ENCODE peak calls at places on chromosomes 12 and 14, in six cellular contexts. One of them, this sample, is unnamed.
A peak's percentile ranks its signal among the peaks of the same experiment; 100 is the strongest.

GRCh38 chr14:57863471-57863870 is 2.4 kb downstream of the SLC35F4 start:
- DNase-seq in vagina: no peak
- DNase-seq in HCT116: no peak
- DNase-seq in heart left ventricle: no peak
- DNase-seq in ovary: no peak
- DNase-seq in Peyer's patch: no peak
- DNase-seq in this sample: no peak

GRCh38 chr12:39095636-39096330 is 190.4 kb upstream of the CPNE8 start:
- DNase-seq in vagina: no peak
- DNase-seq in HCT116: no peak
- DNase-seq in heart left ventricle: no peak
- DNase-seq in ovary: no peak
- DNase-seq in Peyer's patch: no peak
- DNase-seq in this sample: no peak

GRCh38 chr12:31965090-31965489 is 5.9 kb downstream of the RESF1 start:
- DNase-seq in vagina: no peak
- DNase-seq in HCT116: no peak
- DNase-seq in heart left ventricle: no peak
- DNase-seq in ovary: no peak
- DNase-seq in Peyer's patch: no peak
- DNase-seq in this sample: no peak

GRCh38 chr14:105420976-105421674 is 1.5 kb downstream of the MTA1 start:
- DNase-seq in vagina: no peak
- DNase-seq in HCT116: no peak
- DNase-seq in heart left ventricle: no peak
- DNase-seq in ovary: no peak
- DNase-seq in Peyer's patch: no peak
- DNase-seq in this sample: no peak

GRCh38 chr12:48924617-48925217 is 575 bp downstream of the FKBP11 start:
- DNase-seq in vagina: no peak
- DNase-seq in HCT116: no peak
- DNase-seq in heart left ventricle: peak; percentile 32
- DNase-seq in ovary: peak; percentile 40
- DNase-seq in Peyer's patch: peak; percentile 77
- DNase-seq in this sample: no peak

GRCh38 chr14:95311752-95312151 is 8.0 kb downstream of the CLMN start:
- DNase-seq in vagina: no peak
- DNase-seq in HCT116: peak; percentile 22
- DNase-seq in heart left ventricle: no peak
- DNase-seq in ovary: no peak
- DNase-seq in Peyer's patch: no peak
- DNase-seq in this sample: peak; percentile 82

GRCh38 chr14:100056964-100057817 is 8.0 kb upstream of the EVL start:
- DNase-seq in vagina: no peak
- DNase-seq in HCT116: no peak
- DNase-seq in heart left ventricle: no peak
- DNase-seq in ovary: no peak
- DNase-seq in Peyer's patch: no peak
- DNase-seq in this sample: no peak

GRCh38 chr14:64636208-64636979 is 67.8 kb upstream of the PLEKHG3 start:
- DNase-seq in vagina: no peak
- DNase-seq in HCT116: peak; percentile 47
- DNase-seq in heart left ventricle: peak; percentile 73
- DNase-seq in ovary: peak; percentile 57
- DNase-seq in Peyer's patch: peak; percentile 52
- DNase-seq in this sample: no peak

GRCh38 chr12:66661357-66661756 is 17.5 kb downstream of the GRIP1 start:
- DNase-seq in vagina: no peak
- DNase-seq in HCT116: no peak
- DNase-seq in heart left ventricle: no peak
- DNase-seq in ovary: no peak
- DNase-seq in Peyer's patch: no peak
- DNase-seq in this sample: no peak

GRCh38 chr12:56029666-56030293 is 8.9 kb downstream of the IKZF4 start:
- DNase-seq in vagina: no peak
- DNase-seq in HCT116: no peak
- DNase-seq in heart left ventricle: no peak
- DNase-seq in ovary: peak; percentile 44
- DNase-seq in Peyer's patch: no peak
- DNase-seq in this sample: peak; percentile 33

GRCh38 chr12:46814143-46814542 is 11.7 kb downstream of the SLC38A4 start:
- DNase-seq in vagina: no peak
- DNase-seq in HCT116: no peak
- DNase-seq in heart left ventricle: no peak
- DNase-seq in ovary: no peak
- DNase-seq in Peyer's patch: no peak
- DNase-seq in this sample: no peak

GRCh38 chr12:109273354-109273753 is 35.7 kb downstream of the FOXN4 start:
- DNase-seq in vagina: no peak
- DNase-seq in HCT116: no peak
- DNase-seq in heart left ventricle: no peak
- DNase-seq in ovary: no peak
- DNase-seq in Peyer's patch: no peak
- DNase-seq in this sample: no peak

GRCh38 chr14:92513966-92514843 is 624 bp downstream of the RIN3 start:
- DNase-seq in vagina: no peak
- DNase-seq in HCT116: no peak
- DNase-seq in heart left ventricle: no peak
- DNase-seq in ovary: peak; percentile 26
- DNase-seq in Peyer's patch: no peak
- DNase-seq in this sample: no peak

GRCh38 chr12:632102-632696 is 31.0 kb downstream of the NINJ2 start:
- DNase-seq in vagina: no peak
- DNase-seq in HCT116: no peak
- DNase-seq in heart left ventricle: no peak
- DNase-seq in ovary: no peak
- DNase-seq in Peyer's patch: no peak
- DNase-seq in this sample: peak; percentile 80

GRCh38 chr14:102210421-102211042 is 70.8 kb downstream of the WDR20 start:
- DNase-seq in vagina: no peak
- DNase-seq in HCT116: no peak
- DNase-seq in heart left ventricle: no peak
- DNase-seq in ovary: no peak
- DNase-seq in Peyer's patch: no peak
- DNase-seq in this sample: no peak

GRCh38 chr12:59398164-59398563 is 197.7 kb upstream of the SLC16A7 start:
- DNase-seq in vagina: no peak
- DNase-seq in HCT116: no peak
- DNase-seq in heart left ventricle: no peak
- DNase-seq in ovary: no peak
- DNase-seq in Peyer's patch: no peak
- DNase-seq in this sample: no peak

GRCh38 chr12:51941011-51941561 is 10.4 kb upstream of the ACVR1B start:
- DNase-seq in vagina: peak; percentile 42
- DNase-seq in HCT116: no peak
- DNase-seq in heart left ventricle: no peak
- DNase-seq in ovary: no peak
- DNase-seq in Peyer's patch: no peak
- DNase-seq in this sample: no peak

GRCh38 chr12:14910090-14910915 is 24.6 kb upstream of the MGP start:
- DNase-seq in vagina: no peak
- DNase-seq in HCT116: peak; percentile 55
- DNase-seq in heart left ventricle: no peak
- DNase-seq in ovary: no peak
- DNase-seq in Peyer's patch: no peak
- DNase-seq in this sample: peak; percentile 10

DNA sequence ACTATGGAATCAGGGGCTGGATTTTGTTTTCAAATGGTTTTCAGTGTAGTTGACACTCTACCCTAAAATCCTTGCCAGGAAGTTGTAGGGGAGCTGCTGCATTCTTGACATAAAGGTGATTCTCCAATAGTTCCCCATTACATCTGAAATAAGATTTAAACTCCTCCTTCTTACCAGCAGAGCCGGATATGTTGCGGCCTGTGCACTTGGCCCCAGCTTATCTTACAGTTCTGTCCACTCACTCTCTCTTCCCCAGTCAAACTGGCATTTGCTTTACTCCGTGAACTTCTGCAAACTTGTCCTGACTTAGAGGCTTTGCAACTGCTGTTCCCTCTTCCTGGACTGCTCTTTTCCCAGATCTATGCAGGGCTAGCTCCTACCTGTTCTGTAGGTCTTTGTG is 929.5 kb downstream of the VRK1 start:
- DNase-seq in vagina: no peak
- DNase-seq in HCT116: no peak
- DNase-seq in heart left ventricle: no peak
- DNase-seq in ovary: no peak
- DNase-seq in Peyer's patch: no peak
- DNase-seq in this sample: no peak
- TF ChIP-seq POLR2A in vagina: no peak
- TF ChIP-seq POLR2A in HCT116: no peak
- TF ChIP-seq POLR2A in heart left ventricle: no peak
- TF ChIP-seq POLR2A in ovary: no peak
- TF ChIP-seq POLR2A in Peyer's patch: no peak
- TF ChIP-seq POLR2A in this sample: no peak

DNA sequence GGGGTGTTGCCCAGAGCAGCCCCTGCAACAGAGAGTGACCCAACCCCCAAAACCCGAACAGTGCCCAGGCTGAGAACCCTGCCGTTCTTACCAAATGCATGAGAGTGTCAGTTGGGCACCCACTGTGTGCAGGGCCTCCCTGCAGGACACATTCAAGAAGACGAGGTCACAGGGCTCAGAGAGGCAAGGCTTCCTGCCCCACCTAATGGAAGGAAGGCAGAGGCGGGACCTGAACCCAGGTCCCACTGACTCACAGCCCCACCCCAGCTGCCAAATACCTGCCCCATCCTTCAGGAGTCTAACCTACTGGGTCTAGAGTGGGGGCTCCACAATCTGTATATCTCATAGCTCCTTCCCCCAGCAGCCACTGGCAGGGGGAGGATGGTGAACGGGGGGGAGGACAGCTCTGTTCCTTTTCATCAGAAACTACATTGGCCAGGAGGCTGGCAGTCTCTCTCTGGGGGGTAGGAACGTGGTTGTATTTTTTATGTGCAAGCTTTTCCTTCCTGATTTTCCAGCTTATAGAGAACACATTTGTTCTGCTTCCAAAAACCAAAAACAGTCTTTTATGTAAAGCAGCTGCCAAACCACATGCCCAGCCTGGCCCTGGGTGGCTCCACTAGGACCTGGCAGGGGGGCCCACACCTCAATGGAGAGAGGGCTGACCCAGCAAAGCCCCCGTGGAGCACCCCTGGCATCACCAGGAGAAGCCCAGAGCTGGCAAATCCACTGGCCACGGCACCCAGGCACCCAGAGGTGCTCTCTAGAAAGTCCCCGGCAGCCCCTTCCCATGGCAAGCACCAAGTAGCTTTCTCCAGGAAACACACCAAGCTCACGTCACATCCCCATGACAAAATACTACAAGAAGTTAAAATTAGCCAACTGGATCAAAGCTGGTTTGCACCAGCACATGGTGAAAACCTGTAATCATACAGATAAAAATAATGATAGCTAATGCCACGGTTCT is 17.0 kb downstream of the NCOR2 start:
- DNase-seq in vagina: no peak
- DNase-seq in HCT116: no peak
- DNase-seq in heart left ventricle: no peak
- DNase-seq in ovary: no peak
- DNase-seq in Peyer's patch: no peak
- DNase-seq in this sample: no peak
- TF ChIP-seq POLR2A in vagina: no peak
- TF ChIP-seq POLR2A in HCT116: no peak
- TF ChIP-seq POLR2A in heart left ventricle: no peak
- TF ChIP-seq POLR2A in ovary: no peak
- TF ChIP-seq POLR2A in Peyer's patch: no peak
- TF ChIP-seq POLR2A in this sample: no peak

GRCh38 chr14:91418387-91419043 is 895 bp upstream of the CCDC88C start:
- DNase-seq in vagina: no peak
- DNase-seq in HCT116: peak; percentile 42
- DNase-seq in heart left ventricle: peak; percentile 73
- DNase-seq in ovary: peak; percentile 29
- DNase-seq in Peyer's patch: peak; percentile 87
- DNase-seq in this sample: peak; percentile 68

GRCh38 chr14:91415794-91416743 is 1.6 kb downstream of the CCDC88C start:
- DNase-seq in vagina: no peak
- DNase-seq in HCT116: no peak
- DNase-seq in heart left ventricle: no peak
- DNase-seq in ovary: no peak
- DNase-seq in Peyer's patch: peak; percentile 86
- DNase-seq in this sample: no peak

GRCh38 chr14:91417134-91417982 is at the start of gene CCDC88C:
- DNase-seq in vagina: no peak
- DNase-seq in HCT116: peak; percentile 22
- DNase-seq in heart left ventricle: peak; percentile 65
- DNase-seq in ovary: no peak
- DNase-seq in Peyer's patch: peak; percentile 80
- DNase-seq in this sample: no peak

GRCh38 chr14:91417983-91418386 is 365 bp upstream of the CCDC88C start:
- DNase-seq in vagina: no peak
- DNase-seq in HCT116: peak; percentile 32
- DNase-seq in heart left ventricle: no peak
- DNase-seq in ovary: no peak
- DNase-seq in Peyer's patch: peak; percentile 57
- DNase-seq in this sample: no peak

DNA sequence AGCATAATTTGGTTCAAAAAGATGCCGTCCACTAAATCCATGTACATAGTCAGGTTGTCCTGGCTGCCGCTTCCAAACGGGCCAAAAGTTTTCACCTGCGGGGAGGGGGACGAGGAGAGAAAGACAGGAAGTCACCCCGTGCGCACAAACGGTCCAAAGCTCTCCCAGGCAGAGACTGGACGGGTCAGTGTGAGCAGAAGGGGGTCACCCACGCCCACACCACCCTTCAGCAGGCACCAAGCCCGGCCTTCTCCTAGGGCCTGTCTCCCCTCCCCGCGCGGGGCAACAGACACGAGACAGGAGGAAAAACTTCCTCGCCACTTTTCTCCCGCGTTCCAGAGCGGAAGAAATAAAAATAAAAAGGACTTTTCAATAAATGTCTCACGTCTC is 881 bp downstream of the CCDC88C start:
- DNase-seq in vagina: no peak
- DNase-seq in HCT116: no peak
- DNase-seq in heart left ventricle: peak; percentile 30
- DNase-seq in ovary: no peak
- DNase-seq in Peyer's patch: peak; percentile 55
- DNase-seq in this sample: no peak
- TF ChIP-seq POLR2A in vagina: no peak
- TF ChIP-seq POLR2A in HCT116: no peak
- TF ChIP-seq POLR2A in heart left ventricle: no peak
- TF ChIP-seq POLR2A in ovary: no peak
- TF ChIP-seq POLR2A in Peyer's patch: no peak
- TF ChIP-seq POLR2A in this sample: no peak

GRCh38 chr14:68547305-68548193 is 245.3 kb downstream of the ZFP36L1 start:
- DNase-seq in vagina: peak; percentile 99
- DNase-seq in HCT116: peak; percentile 85
- DNase-seq in heart left ventricle: peak; percentile 56
- DNase-seq in ovary: peak; percentile 75
- DNase-seq in Peyer's patch: no peak
- DNase-seq in this sample: peak; percentile 40

GRCh38 chr14:68549057-68549421 is 243.8 kb downstream of the ZFP36L1 start:
- DNase-seq in vagina: peak; percentile 91
- DNase-seq in HCT116: peak; percentile 74
- DNase-seq in heart left ventricle: no peak
- DNase-seq in ovary: peak; percentile 57
- DNase-seq in Peyer's patch: no peak
- DNase-seq in this sample: no peak

GRCh38 chr14:68546839-68547238 is 246.0 kb downstream of the ZFP36L1 start:
- DNase-seq in vagina: peak; percentile 93
- DNase-seq in HCT116: no peak
- DNase-seq in heart left ventricle: no peak
- DNase-seq in ovary: no peak
- DNase-seq in Peyer's patch: no peak
- DNase-seq in this sample: no peak

GRCh38 chr14:68549966-68550705 is 242.7 kb downstream of the ZFP36L1 start:
- DNase-seq in vagina: peak; percentile 84
- DNase-seq in HCT116: no peak
- DNase-seq in heart left ventricle: no peak
- DNase-seq in ovary: no peak
- DNase-seq in Peyer's patch: no peak
- DNase-seq in this sample: no peak

GRCh38 chr14:68548194-68549056 is 244.4 kb downstream of the ZFP36L1 start:
- DNase-seq in vagina: peak; percentile 98
- DNase-seq in HCT116: peak; percentile 82
- DNase-seq in heart left ventricle: peak; percentile 91
- DNase-seq in ovary: peak; percentile 95
- DNase-seq in Peyer's patch: no peak
- DNase-seq in this sample: peak; percentile 49
- TF ChIP-seq POLR2A in vagina: no peak
- TF ChIP-seq POLR2A in HCT116: no peak
- TF ChIP-seq POLR2A in heart left ventricle: no peak
- TF ChIP-seq POLR2A in ovary: peak; percentile 49
- TF ChIP-seq POLR2A in Peyer's patch: no peak
- TF ChIP-seq POLR2A in this sample: peak; percentile 27